ENCODE peak calls at places on chromosomes 6 and 20, in ten cellular contexts. One of them, this sample, is unnamed.

GRCh38 chr6:158172001-158172400 is 3.9 kb downstream of the GTF2H5 start:
- DNase-seq in AG04450: no peak
- DNase-seq in CD8-positive, alpha-beta memory T cell: no peak
- DNase-seq in ascending aorta: no peak
- DNase-seq in PC-9: no peak
- DNase-seq in AG04449: no peak
- DNase-seq in lower leg skin: no peak
- DNase-seq in cardiac fibroblast: no peak
- DNase-seq in fibroblast of lung: no peak
- DNase-seq in aorta: no peak
- DNase-seq in this sample: no peak

GRCh38 chr6:111727798-111728197 is 122.1 kb upstream of the TRAF3IP2 start:
- DNase-seq in AG04450: no peak
- DNase-seq in CD8-positive, alpha-beta memory T cell: no peak
- DNase-seq in ascending aorta: no peak
- DNase-seq in PC-9: no peak
- DNase-seq in AG04449: no peak
- DNase-seq in lower leg skin: no peak
- DNase-seq in cardiac fibroblast: peak
- DNase-seq in fibroblast of lung: peak
- DNase-seq in aorta: no peak
- DNase-seq in this sample: no peak

GRCh38 chr6:52641826-52642225 is 29.1 kb upstream of the TMEM14A start:
- DNase-seq in AG04450: no peak
- DNase-seq in CD8-positive, alpha-beta memory T cell: no peak
- DNase-seq in ascending aorta: no peak
- DNase-seq in PC-9: no peak
- DNase-seq in AG04449: no peak
- DNase-seq in lower leg skin: no peak
- DNase-seq in cardiac fibroblast: no peak
- DNase-seq in fibroblast of lung: no peak
- DNase-seq in aorta: no peak
- DNase-seq in this sample: no peak

GRCh38 chr6:3484240-3484639 is 27.4 kb upstream of the SLC22A23 start:
- DNase-seq in AG04450: no peak
- DNase-seq in CD8-positive, alpha-beta memory T cell: no peak
- DNase-seq in ascending aorta: no peak
- DNase-seq in PC-9: no peak
- DNase-seq in AG04449: no peak
- DNase-seq in lower leg skin: no peak
- DNase-seq in cardiac fibroblast: peak
- DNase-seq in fibroblast of lung: peak
- DNase-seq in aorta: no peak
- DNase-seq in this sample: no peak

GRCh38 chr6:108760158-108761050 is 87.8 kb upstream of the ARMC2 start:
- DNase-seq in AG04450: no peak
- DNase-seq in CD8-positive, alpha-beta memory T cell: no peak
- DNase-seq in ascending aorta: peak
- DNase-seq in PC-9: no peak
- DNase-seq in AG04449: no peak
- DNase-seq in lower leg skin: peak
- DNase-seq in cardiac fibroblast: peak
- DNase-seq in fibroblast of lung: peak
- DNase-seq in aorta: no peak
- DNase-seq in this sample: no peak

GRCh38 chr6:122154912-122155516 is 244.4 kb upstream of the HSF2 start:
- DNase-seq in AG04450: no peak
- DNase-seq in CD8-positive, alpha-beta memory T cell: no peak
- DNase-seq in ascending aorta: no peak
- DNase-seq in PC-9: no peak
- DNase-seq in AG04449: no peak
- DNase-seq in lower leg skin: no peak
- DNase-seq in cardiac fibroblast: no peak
- DNase-seq in fibroblast of lung: peak
- DNase-seq in aorta: peak
- DNase-seq in this sample: no peak

GRCh38 chr6:22204153-22204552 is 92.7 kb downstream of the PRL start:
- DNase-seq in AG04450: no peak
- DNase-seq in CD8-positive, alpha-beta memory T cell: no peak
- DNase-seq in ascending aorta: no peak
- DNase-seq in PC-9: no peak
- DNase-seq in AG04449: no peak
- DNase-seq in lower leg skin: no peak
- DNase-seq in cardiac fibroblast: no peak
- DNase-seq in fibroblast of lung: no peak
- DNase-seq in aorta: no peak
- DNase-seq in this sample: no peak

GRCh38 chr6:131694832-131695426 is 6.3 kb downstream of the OR2A4 start:
- DNase-seq in AG04450: peak
- DNase-seq in CD8-positive, alpha-beta memory T cell: no peak
- DNase-seq in ascending aorta: peak
- DNase-seq in PC-9: peak
- DNase-seq in AG04449: no peak
- DNase-seq in lower leg skin: no peak
- DNase-seq in cardiac fibroblast: peak
- DNase-seq in fibroblast of lung: peak
- DNase-seq in aorta: no peak
- DNase-seq in this sample: peak

GRCh38 chr6:130697661-130698535 is 129.3 kb upstream of the SMLR1 start:
- DNase-seq in AG04450: peak
- DNase-seq in CD8-positive, alpha-beta memory T cell: peak
- DNase-seq in ascending aorta: no peak
- DNase-seq in PC-9: no peak
- DNase-seq in AG04449: no peak
- DNase-seq in lower leg skin: no peak
- DNase-seq in cardiac fibroblast: peak
- DNase-seq in fibroblast of lung: peak
- DNase-seq in aorta: no peak
- DNase-seq in this sample: peak

GRCh38 chr6:144434308-144434990 is 149.3 kb downstream of the UTRN start:
- DNase-seq in AG04450: peak
- DNase-seq in CD8-positive, alpha-beta memory T cell: no peak
- DNase-seq in ascending aorta: no peak
- DNase-seq in PC-9: peak
- DNase-seq in AG04449: peak
- DNase-seq in lower leg skin: no peak
- DNase-seq in cardiac fibroblast: peak
- DNase-seq in fibroblast of lung: peak
- DNase-seq in aorta: peak
- DNase-seq in this sample: no peak

GRCh38 chr6:121382467-121383121 is 48.3 kb upstream of the TBC1D32 start:
- DNase-seq in AG04450: no peak
- DNase-seq in CD8-positive, alpha-beta memory T cell: no peak
- DNase-seq in ascending aorta: no peak
- DNase-seq in PC-9: no peak
- DNase-seq in AG04449: no peak
- DNase-seq in lower leg skin: no peak
- DNase-seq in cardiac fibroblast: peak
- DNase-seq in fibroblast of lung: peak
- DNase-seq in aorta: no peak
- DNase-seq in this sample: no peak

GRCh38 chr6:139973602-139974373 is 599.3 kb upstream of the CITED2 start:
- DNase-seq in AG04450: peak
- DNase-seq in CD8-positive, alpha-beta memory T cell: no peak
- DNase-seq in ascending aorta: no peak
- DNase-seq in PC-9: no peak
- DNase-seq in AG04449: no peak
- DNase-seq in lower leg skin: no peak
- DNase-seq in cardiac fibroblast: peak
- DNase-seq in fibroblast of lung: peak
- DNase-seq in aorta: no peak
- DNase-seq in this sample: no peak
- H3K4me3 ChIP-seq in AG04450: no peak
- H3K4me3 ChIP-seq in CD8-positive, alpha-beta memory T cell: no peak
- H3K4me3 ChIP-seq in ascending aorta: no peak
- H3K4me3 ChIP-seq in PC-9: no peak
- H3K4me3 ChIP-seq in AG04449: no peak
- H3K4me3 ChIP-seq in lower leg skin: no peak
- H3K4me3 ChIP-seq in cardiac fibroblast: no peak
- H3K4me3 ChIP-seq in fibroblast of lung: no peak
- H3K4me3 ChIP-seq in aorta: no peak
- H3K4me3 ChIP-seq in this sample: no peak

DNA sequence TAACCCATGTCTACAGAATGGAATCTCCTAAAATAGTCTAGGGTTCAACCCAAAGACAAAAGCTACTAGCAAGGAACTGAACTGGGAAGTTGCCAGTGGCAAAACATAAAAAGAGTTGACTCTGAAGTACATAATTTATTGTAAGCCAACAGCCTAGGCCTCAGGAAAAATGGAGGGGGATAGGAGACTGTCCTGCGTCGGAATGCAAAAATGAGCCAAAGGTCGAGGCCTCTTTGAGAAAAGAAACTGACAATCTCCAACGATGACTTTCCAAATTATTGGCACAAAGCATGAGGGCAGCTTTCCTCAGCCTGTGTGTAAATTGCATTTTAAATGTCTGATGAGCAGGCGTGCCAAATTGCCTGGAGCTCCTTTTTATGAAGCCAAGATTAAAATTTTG is 2.1 kb downstream of the COL12A1 start:
- DNase-seq in AG04450: no peak
- DNase-seq in CD8-positive, alpha-beta memory T cell: no peak
- DNase-seq in ascending aorta: no peak
- DNase-seq in PC-9: no peak
- DNase-seq in AG04449: no peak
- DNase-seq in lower leg skin: no peak
- DNase-seq in cardiac fibroblast: peak
- DNase-seq in fibroblast of lung: peak
- DNase-seq in aorta: no peak
- DNase-seq in this sample: peak
- H3K4me3 ChIP-seq in AG04450: peak
- H3K4me3 ChIP-seq in CD8-positive, alpha-beta memory T cell: no peak
- H3K4me3 ChIP-seq in ascending aorta: peak
- H3K4me3 ChIP-seq in PC-9: peak
- H3K4me3 ChIP-seq in AG04449: peak
- H3K4me3 ChIP-seq in lower leg skin: no peak
- H3K4me3 ChIP-seq in cardiac fibroblast: peak
- H3K4me3 ChIP-seq in fibroblast of lung: peak
- H3K4me3 ChIP-seq in aorta: no peak
- H3K4me3 ChIP-seq in this sample: peak

DNA sequence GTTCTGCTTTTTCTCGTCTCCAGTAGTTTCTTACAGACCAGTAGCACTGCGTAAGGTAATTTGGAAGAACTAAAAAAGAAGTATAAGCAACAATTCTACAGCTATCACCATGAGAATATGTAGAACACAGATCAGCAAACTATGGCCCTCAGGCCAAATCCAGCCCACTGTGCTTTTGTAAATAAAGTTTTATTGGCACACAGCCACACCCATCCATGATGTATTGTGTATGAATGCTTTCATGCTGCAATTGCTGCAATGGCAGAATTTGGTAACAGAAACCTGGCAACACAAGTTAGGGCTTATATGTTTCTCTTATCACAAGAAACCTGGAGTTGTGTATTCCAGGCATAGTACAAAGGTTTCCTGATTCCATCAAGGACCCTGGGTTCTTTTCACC is 386.8 kb upstream of the TSHZ2 start:
- DNase-seq in AG04450: no peak
- DNase-seq in CD8-positive, alpha-beta memory T cell: no peak
- DNase-seq in ascending aorta: no peak
- DNase-seq in PC-9: no peak
- DNase-seq in AG04449: no peak
- DNase-seq in lower leg skin: no peak
- DNase-seq in cardiac fibroblast: no peak
- DNase-seq in fibroblast of lung: no peak
- DNase-seq in aorta: no peak
- DNase-seq in this sample: no peak
- H3K4me3 ChIP-seq in AG04450: no peak
- H3K4me3 ChIP-seq in CD8-positive, alpha-beta memory T cell: no peak
- H3K4me3 ChIP-seq in ascending aorta: no peak
- H3K4me3 ChIP-seq in PC-9: no peak
- H3K4me3 ChIP-seq in AG04449: no peak
- H3K4me3 ChIP-seq in lower leg skin: no peak
- H3K4me3 ChIP-seq in cardiac fibroblast: no peak
- H3K4me3 ChIP-seq in fibroblast of lung: no peak
- H3K4me3 ChIP-seq in aorta: no peak
- H3K4me3 ChIP-seq in this sample: no peak

GRCh38 chr6:18281564-18281963 is 17.2 kb upstream of the DEK start:
- DNase-seq in AG04450: no peak
- DNase-seq in CD8-positive, alpha-beta memory T cell: no peak
- DNase-seq in ascending aorta: no peak
- DNase-seq in PC-9: no peak
- DNase-seq in AG04449: no peak
- DNase-seq in lower leg skin: no peak
- DNase-seq in cardiac fibroblast: no peak
- DNase-seq in fibroblast of lung: no peak
- DNase-seq in aorta: no peak
- DNase-seq in this sample: no peak

GRCh38 chr6:18276610-18277009 is 12.3 kb upstream of the DEK start:
- DNase-seq in AG04450: no peak
- DNase-seq in CD8-positive, alpha-beta memory T cell: no peak
- DNase-seq in ascending aorta: no peak
- DNase-seq in PC-9: no peak
- DNase-seq in AG04449: no peak
- DNase-seq in lower leg skin: no peak
- DNase-seq in cardiac fibroblast: no peak
- DNase-seq in fibroblast of lung: no peak
- DNase-seq in aorta: no peak
- DNase-seq in this sample: no peak

GRCh38 chr6:18280084-18280483 is 15.8 kb upstream of the DEK start:
- DNase-seq in AG04450: no peak
- DNase-seq in CD8-positive, alpha-beta memory T cell: no peak
- DNase-seq in ascending aorta: no peak
- DNase-seq in PC-9: peak
- DNase-seq in AG04449: no peak
- DNase-seq in lower leg skin: no peak
- DNase-seq in cardiac fibroblast: no peak
- DNase-seq in fibroblast of lung: no peak
- DNase-seq in aorta: no peak
- DNase-seq in this sample: no peak

DNA sequence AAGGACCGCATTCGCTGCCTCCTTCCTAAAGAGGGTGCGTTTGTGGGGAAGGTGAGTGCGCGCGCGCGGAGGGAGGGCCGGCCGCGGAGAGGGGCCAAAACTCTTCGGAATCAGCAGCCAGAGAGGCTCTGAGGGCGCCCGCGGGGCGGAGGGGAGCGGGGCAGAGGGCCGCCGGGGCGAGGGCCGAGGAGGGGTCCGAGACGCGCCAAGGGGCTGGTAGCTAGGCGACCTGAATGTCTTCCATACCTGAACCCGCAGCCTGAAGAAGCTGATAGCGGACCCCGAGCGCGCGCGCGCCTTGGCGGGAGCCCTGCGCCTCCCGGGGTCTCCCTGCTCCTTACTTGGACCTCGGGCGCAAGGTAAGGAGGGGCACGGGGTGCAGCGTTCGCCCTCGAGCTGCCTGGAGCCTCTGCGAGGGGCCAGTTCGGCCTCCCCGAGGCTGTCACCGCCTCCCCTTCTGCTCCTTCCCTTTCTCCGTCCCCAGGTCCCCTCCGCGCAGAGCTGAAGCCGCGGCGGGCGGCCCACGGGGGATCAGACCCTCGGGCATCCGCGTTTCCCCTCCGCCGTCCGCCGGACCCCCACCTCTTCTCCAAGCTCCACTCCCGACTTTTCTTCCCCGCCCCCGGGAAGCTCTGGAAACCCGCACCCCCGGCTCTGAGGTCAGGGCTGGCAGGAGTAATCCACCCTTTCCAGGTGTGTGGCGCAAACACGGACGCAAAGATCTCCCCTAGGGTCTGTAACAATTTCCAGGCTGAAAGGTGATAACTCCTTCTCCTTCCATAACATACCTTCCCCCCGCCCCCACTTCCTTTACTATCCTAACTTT is 13.1 kb upstream of the DEK start:
- DNase-seq in AG04450: no peak
- DNase-seq in CD8-positive, alpha-beta memory T cell: no peak
- DNase-seq in ascending aorta: no peak
- DNase-seq in PC-9: no peak
- DNase-seq in AG04449: no peak
- DNase-seq in lower leg skin: no peak
- DNase-seq in cardiac fibroblast: no peak
- DNase-seq in fibroblast of lung: no peak
- DNase-seq in aorta: no peak
- DNase-seq in this sample: no peak
- H3K4me3 ChIP-seq in AG04450: peak
- H3K4me3 ChIP-seq in CD8-positive, alpha-beta memory T cell: no peak
- H3K4me3 ChIP-seq in ascending aorta: peak
- H3K4me3 ChIP-seq in PC-9: no peak
- H3K4me3 ChIP-seq in AG04449: peak
- H3K4me3 ChIP-seq in lower leg skin: peak
- H3K4me3 ChIP-seq in cardiac fibroblast: peak
- H3K4me3 ChIP-seq in fibroblast of lung: peak
- H3K4me3 ChIP-seq in aorta: no peak
- H3K4me3 ChIP-seq in this sample: no peak

This sample was measured in uterus.